ENCODE peak calls at places on chromosome 17, in four cellular contexts. T, S, V and U are unnamed samples.

GRCh38 chr17:78879679-78880186 is 23.3 kb downstream of the CEP295NL start:
- DNase-seq in T (peak; percentile 93), S (peak; percentile 39), V (no peak), U (peak; percentile 87)

GRCh38 chr17:71503710-71504471 is 616.9 kb upstream of the SOX9 start:
- DNase-seq in T (no peak), S (no peak), V (no peak), U (no peak)

GRCh38 chr17:80104321-80104955 is 3.1 kb downstream of the GAA start:
- DNase-seq in T (no peak), S (no peak), V (no peak), U (no peak)

GRCh38 chr17:78442648-78443128 is 64.2 kb downstream of the PGS1 start:
- DNase-seq in T (no peak), S (no peak), V (no peak), U (peak; percentile 43)

GRCh38 chr17:16027708-16028584 is 28.3 kb downstream of the TTC19 start:
- DNase-seq in T (peak; percentile 75), S (peak; percentile 83), V (no peak), U (peak; percentile 94)

GRCh38 chr17:58614854-58615409 is 76.9 kb downstream of the TEX14 start:
- DNase-seq in T (no peak), S (no peak), V (no peak), U (no peak)

GRCh38 chr17:10790491-10791401 is 13.2 kb downstream of the TMEM238L start:
- DNase-seq in T (no peak), S (no peak), V (no peak), U (no peak)

GRCh38 chr17:35514561-35514960 is 22.9 kb downstream of the SLFN12L start:
- DNase-seq in T (no peak), S (no peak), V (no peak), U (no peak)

GRCh38 chr17:66663041-66663494 is 171.8 kb upstream of the CACNG5 start:
- DNase-seq in T (no peak), S (no peak), V (no peak), U (no peak)

GRCh38 chr17:51298508-51299371 is 38.4 kb downstream of the UTP18 start:
- DNase-seq in T (peak; percentile 4), S (no peak), V (no peak), U (peak; percentile 20)

GRCh38 chr17:21250719-21251305 is 2.4 kb downstream of the NATD1 start:
- DNase-seq in T (no peak), S (no peak), V (no peak), U (no peak)

GRCh38 chr17:28982191-28982793 is 23.5 kb downstream of the SEZ6 start:
- DNase-seq in T (no peak), S (no peak), V (peak; percentile 41), U (peak; percentile 37)

GRCh38 chr17:50114401-50114800 is 15.6 kb downstream of the SAMD14 start:
- DNase-seq in T (no peak), S (no peak), V (no peak), U (no peak)

GRCh38 chr17:31687505-31688126 is 171.4 kb downstream of the COPRS start:
- DNase-seq in T (no peak), S (no peak), V (no peak), U (no peak)

GRCh38 chr17:9021985-9022552 is 759 bp downstream of the NTN1 start:
- DNase-seq in T (no peak), S (no peak), V (no peak), U (no peak)

GRCh38 chr17:4504188-4504587 is 5.5 kb downstream of the SPNS2 start:
- DNase-seq in T (no peak), S (no peak), V (no peak), U (no peak)

GRCh38 chr17:61338000-61338864 is 61.4 kb upstream of the TBX2 start:
- DNase-seq in T (peak; percentile 68), S (peak; percentile 82), V (no peak), U (peak; percentile 84)

GRCh38 chr17:60941028-60941427 is 263.4 kb downstream of the BCAS3 start:
- DNase-seq in T (peak; percentile 94), S (no peak), V (no peak), U (peak; percentile 89)

GRCh38 chr17:29495011-29495410 is 71.8 kb downstream of the ABHD15 start:
- DNase-seq in T (no peak), S (peak; percentile 1), V (no peak), U (no peak)

GRCh38 chr17:50056961-50057330 is 1.0 kb downstream of the ITGA3 start:
- DNase-seq in T (no peak), S (no peak), V (no peak), U (peak; percentile 55)

GRCh38 chr17:65856865-65857264 is 295.4 kb upstream of the AXIN2 start:
- DNase-seq in T (no peak), S (no peak), V (no peak), U (no peak)

GRCh38 chr17:81337449-81337848 is 42.3 kb upstream of the SLC38A10 start:
- DNase-seq in T (no peak), S (no peak), V (no peak), U (no peak)

GRCh38 chr17:40910441-40910841 is 25.4 kb upstream of the KRT20 start:
- DNase-seq in T (peak; percentile 72), S (peak; percentile 32), V (no peak), U (peak; percentile 22)